ENCODE peak calls at places on chromosomes 6 and 20, in nine cellular contexts. A, R, Z, J, U, L, Y, N and M are unnamed samples.

GRCh38 chr6:113875470-113875869 is 18.3 kb downstream of the MARCKS start:
- DNase-seq in A (no peak), R (no peak), Z (peak), J (no peak), U (peak), L (no peak), Y (peak), N (no peak), M (no peak)

GRCh38 chr6:143187173-143187908 is 126.7 kb downstream of the AIG1 start:
- DNase-seq in A (no peak), R (no peak), Z (peak), J (peak), U (peak), L (no peak), Y (peak), N (no peak), M (no peak)

GRCh38 chr20:10848810-10849370 is 175.1 kb upstream of the JAG1 start:
- DNase-seq in A (peak), R (no peak), Z (peak), J (peak), U (peak), L (no peak), Y (peak), N (peak), M (peak)

GRCh38 chr6:111841822-111842221 is 31.4 kb downstream of the FYN start:
- DNase-seq in A (no peak), R (peak), Z (peak), J (no peak), U (peak), L (peak), Y (peak), N (no peak), M (peak)

GRCh38 chr6:154974485-154975149 is 20.5 kb upstream of the TIAM2 start:
- DNase-seq in A (no peak), R (no peak), Z (no peak), J (no peak), U (no peak), L (no peak), Y (no peak), N (no peak), M (no peak)

GRCh38 chr6:140289186-140289585 is 914.7 kb upstream of the CITED2 start:
- DNase-seq in A (no peak), R (no peak), Z (no peak), J (no peak), U (no peak), L (no peak), Y (no peak), N (no peak), M (no peak)

GRCh38 chr6:72580281-72580940 is 41.5 kb upstream of the KCNQ5 start:
- DNase-seq in A (peak), R (no peak), Z (peak), J (no peak), U (peak), L (no peak), Y (peak), N (no peak), M (peak)

GRCh38 chr6:5695260-5696245 is 311.2 kb downstream of the NRN1 start:
- DNase-seq in A (no peak), R (no peak), Z (peak), J (no peak), U (peak), L (peak), Y (peak), N (no peak), M (peak)

GRCh38 chr6:143465546-143465945 is 14.9 kb downstream of the PEX3 start:
- DNase-seq in A (no peak), R (no peak), Z (no peak), J (no peak), U (no peak), L (no peak), Y (peak), N (no peak), M (no peak)

GRCh38 chr6:166424431-166424830 is 41.7 kb upstream of the MPC1 start:
- DNase-seq in A (no peak), R (no peak), Z (no peak), J (no peak), U (no peak), L (no peak), Y (no peak), N (no peak), M (no peak)

GRCh38 chr20:1324598-1325172 is 4.3 kb downstream of the SDCBP2 start:
- DNase-seq in A (peak), R (no peak), Z (peak), J (no peak), U (peak), L (no peak), Y (peak), N (no peak), M (peak)

GRCh38 chr20:18380908-18381529 is 85.8 kb downstream of the DZANK1 start:
- DNase-seq in A (no peak), R (no peak), Z (no peak), J (no peak), U (no peak), L (no peak), Y (no peak), N (no peak), M (no peak)

GRCh38 chr6:87152528-87152950 is 2.8 kb upstream of the ZNF292 start:
- DNase-seq in A (no peak), R (no peak), Z (peak), J (no peak), U (peak), L (no peak), Y (peak), N (no peak), M (no peak)
- H3K4me3 ChIP-seq in A (no peak), R (no peak), Z (peak), J (peak), U (peak), L (peak), Y (peak), N (no peak), M (peak)

GRCh38 chr6:167573461-167574215 is 248.8 kb downstream of the TTLL2 start:
- DNase-seq in A (no peak), R (no peak), Z (no peak), J (no peak), U (no peak), L (no peak), Y (peak), N (no peak), M (no peak)

GRCh38 chr6:167576050-167576741 is 250.5 kb upstream of the AFDN start:
- DNase-seq in A (no peak), R (no peak), Z (no peak), J (no peak), U (no peak), L (no peak), Y (no peak), N (no peak), M (no peak)

GRCh38 chr6:167574431-167575097 is 249.7 kb downstream of the TTLL2 start:
- DNase-seq in A (no peak), R (no peak), Z (no peak), J (no peak), U (no peak), L (peak), Y (peak), N (no peak), M (no peak)

GRCh38 chr6:167576798-167577528 is 249.7 kb upstream of the AFDN start:
- DNase-seq in A (no peak), R (no peak), Z (no peak), J (no peak), U (no peak), L (no peak), Y (no peak), N (no peak), M (no peak)

GRCh38 chr6:167575201-167575696 is 250.4 kb downstream of the TTLL2 start:
- DNase-seq in A (no peak), R (no peak), Z (no peak), J (no peak), U (no peak), L (no peak), Y (peak), N (no peak), M (no peak)
- H3K4me3 ChIP-seq in A (no peak), R (no peak), Z (no peak), J (no peak), U (no peak), L (no peak), Y (no peak), N (no peak), M (no peak)

GRCh38 chr20:57698867-57699275 is 10.9 kb downstream of the PMEPA1 start:
- DNase-seq in A (peak), R (no peak), Z (peak), J (no peak), U (no peak), L (no peak), Y (peak), N (no peak), M (no peak)
- H3K4me3 ChIP-seq in A (peak), R (no peak), Z (peak), J (no peak), U (no peak), L (no peak), Y (peak), N (no peak), M (no peak)

DNA sequence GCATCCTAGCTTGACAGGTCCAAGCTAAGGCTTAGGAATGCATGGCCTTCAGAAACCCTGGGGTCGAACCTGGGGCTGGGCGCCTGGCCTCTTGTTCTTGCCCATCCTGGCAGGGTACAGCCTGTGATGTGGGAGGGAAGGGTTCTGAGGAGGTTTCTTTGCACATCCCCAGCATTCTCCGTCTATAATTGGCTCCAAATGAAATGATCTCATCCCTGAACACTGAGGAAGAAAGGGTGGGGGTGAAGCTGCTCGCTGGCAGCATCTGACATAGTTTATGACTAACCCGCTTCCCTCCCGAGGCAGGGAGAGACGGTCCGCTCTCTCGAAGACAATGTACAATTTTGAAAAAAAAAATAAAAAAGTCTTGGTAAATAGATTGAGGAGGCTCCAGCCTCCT is 67.1 kb upstream of the ZNFX1 start:
- DNase-seq in A (peak), R (no peak), Z (peak), J (peak), U (peak), L (peak), Y (peak), N (no peak), M (peak)
- H3K4me3 ChIP-seq in A (peak), R (no peak), Z (no peak), J (no peak), U (no peak), L (no peak), Y (no peak), N (no peak), M (no peak)

DNA sequence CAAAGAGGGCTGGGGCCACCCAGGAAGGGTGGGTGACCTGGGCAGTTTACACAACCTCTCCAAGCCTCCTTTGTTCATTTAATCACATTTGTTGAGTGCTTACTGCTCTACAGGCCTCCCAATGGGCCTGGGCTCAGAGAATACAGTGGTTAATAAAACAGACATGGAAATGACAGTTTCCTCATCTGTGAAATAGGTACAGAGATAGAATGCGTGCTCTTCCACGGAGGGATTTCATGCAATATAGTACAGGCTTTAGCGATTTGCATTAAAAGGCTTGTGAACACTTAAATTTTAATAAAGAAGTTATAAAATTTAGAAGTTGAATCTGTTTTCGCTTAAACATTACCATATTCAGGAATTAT is 802 bp upstream of the FERMT1 start:
- DNase-seq in A (no peak), R (no peak), Z (no peak), J (no peak), U (no peak), L (no peak), Y (no peak), N (no peak), M (no peak)
- H3K4me3 ChIP-seq in A (peak), R (no peak), Z (peak), J (no peak), U (no peak), L (no peak), Y (peak), N (peak), M (no peak)

DNA sequence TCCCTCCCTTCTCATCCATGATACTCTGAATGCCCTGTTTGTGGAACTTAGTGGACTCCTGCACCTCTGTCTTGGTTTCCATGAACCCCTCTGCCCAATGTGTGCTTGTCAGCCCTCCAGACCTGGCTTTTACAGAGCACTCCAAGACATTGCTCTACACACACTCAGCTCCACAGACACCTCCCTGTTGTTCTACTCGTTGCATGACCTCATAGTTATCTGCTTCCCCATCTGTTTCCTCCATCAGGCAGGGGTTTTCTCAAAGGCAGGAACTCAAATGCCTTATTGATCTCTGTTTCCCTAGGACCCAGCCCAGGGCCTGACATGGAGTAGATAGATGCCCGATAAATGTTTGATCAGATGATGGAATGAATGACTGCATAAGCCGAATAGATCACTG is 13.3 kb downstream of the PLCG1 start:
- DNase-seq in A (no peak), R (no peak), Z (no peak), J (peak), U (peak), L (no peak), Y (no peak), N (no peak), M (no peak)
- H3K4me3 ChIP-seq in A (no peak), R (no peak), Z (no peak), J (no peak), U (no peak), L (no peak), Y (no peak), N (no peak), M (no peak)

GRCh38 chr20:29296256-29297230 is 1960.9 kb upstream of the DEFB115 start:
- DNase-seq in A (no peak), R (no peak), Z (no peak), J (no peak), U (no peak), L (no peak), Y (no peak), N (no peak), M (no peak)

GRCh38 chr20:29299811-29300578 is 1957.5 kb upstream of the DEFB115 start:
- DNase-seq in A (no peak), R (no peak), Z (no peak), J (no peak), U (no peak), L (no peak), Y (no peak), N (no peak), M (no peak)

GRCh38 chr20:29298759-29299613 is 1958.5 kb upstream of the DEFB115 start:
- DNase-seq in A (no peak), R (no peak), Z (no peak), J (no peak), U (no peak), L (no peak), Y (peak), N (no peak), M (no peak)

GRCh38 chr20:29298271-29298590 is 1959.2 kb upstream of the DEFB115 start:
- DNase-seq in A (no peak), R (no peak), Z (no peak), J (no peak), U (no peak), L (no peak), Y (no peak), N (no peak), M (no peak)

GRCh38 chr20:29297411-29298270 is 1959.8 kb upstream of the DEFB115 start:
- DNase-seq in A (no peak), R (no peak), Z (no peak), J (no peak), U (no peak), L (no peak), Y (no peak), N (no peak), M (no peak)
- H3K4me3 ChIP-seq in A (no peak), R (no peak), Z (no peak), J (no peak), U (no peak), L (no peak), Y (no peak), N (no peak), M (no peak)